ENCODE peak calls at places on chromosome 20, in nine cellular contexts. One of them, this sample, is unnamed.

GRCh38 chr20:36653456-36653855 is 7.5 kb upstream of the SLA2 start:
- DNase-seq in upper lobe of right lung: peak; percentile 37
- DNase-seq in CD8-positive, alpha-beta T cell: no peak
- DNase-seq in ascending aorta: no peak
- DNase-seq in esophagus squamous epithelium: no peak
- DNase-seq in psoas muscle: no peak
- DNase-seq in transverse colon: no peak
- DNase-seq in GM23248: no peak
- DNase-seq in cardiac muscle cell: no peak
- DNase-seq in this sample: no peak

GRCh38 chr20:35360033-35360432 is 51.7 kb downstream of the UQCC1 start:
- DNase-seq in ascending aorta: no peak
- DNase-seq in upper lobe of right lung: no peak
- DNase-seq in psoas muscle: no peak
- DNase-seq in GM23248: peak; percentile 7
- DNase-seq in esophagus squamous epithelium: no peak
- DNase-seq in CD8-positive, alpha-beta T cell: no peak
- DNase-seq in transverse colon: no peak
- DNase-seq in cardiac muscle cell: no peak
- DNase-seq in this sample: no peak

GRCh38 chr20:991850-992249 is 10.3 kb downstream of the RSPO4 start:
- DNase-seq in CD8-positive, alpha-beta T cell: no peak
- DNase-seq in upper lobe of right lung: no peak
- DNase-seq in cardiac muscle cell: no peak
- DNase-seq in psoas muscle: no peak
- DNase-seq in transverse colon: no peak
- DNase-seq in esophagus squamous epithelium: no peak
- DNase-seq in GM23248: no peak
- DNase-seq in ascending aorta: no peak
- DNase-seq in this sample: peak; percentile 63

GRCh38 chr20:24762791-24763350 is 186.2 kb upstream of the CST7 start:
- DNase-seq in CD8-positive, alpha-beta T cell: peak; percentile 29
- DNase-seq in GM23248: no peak
- DNase-seq in ascending aorta: no peak
- DNase-seq in transverse colon: no peak
- DNase-seq in cardiac muscle cell: no peak
- DNase-seq in esophagus squamous epithelium: no peak
- DNase-seq in upper lobe of right lung: no peak
- DNase-seq in psoas muscle: no peak
- DNase-seq in this sample: peak; percentile 21

GRCh38 chr20:51067792-51068191 is 44.9 kb upstream of the KCNG1 start:
- DNase-seq in esophagus squamous epithelium: no peak
- DNase-seq in transverse colon: no peak
- DNase-seq in GM23248: no peak
- DNase-seq in cardiac muscle cell: peak; percentile 45
- DNase-seq in upper lobe of right lung: no peak
- DNase-seq in ascending aorta: no peak
- DNase-seq in CD8-positive, alpha-beta T cell: no peak
- DNase-seq in psoas muscle: no peak
- DNase-seq in this sample: peak; percentile 31

GRCh38 chr20:4026093-4026601 is 10.8 kb upstream of the RNF24 start:
- DNase-seq in CD8-positive, alpha-beta T cell: peak; percentile 32
- DNase-seq in esophagus squamous epithelium: no peak
- DNase-seq in transverse colon: no peak
- DNase-seq in upper lobe of right lung: no peak
- DNase-seq in cardiac muscle cell: peak; percentile 93
- DNase-seq in GM23248: peak; percentile 93
- DNase-seq in ascending aorta: no peak
- DNase-seq in psoas muscle: no peak
- DNase-seq in this sample: peak; percentile 80

GRCh38 chr20:1491281-1491840 is at the start of gene SIRPB2:
- DNase-seq in ascending aorta: peak; percentile 43
- DNase-seq in cardiac muscle cell: peak; percentile 21
- DNase-seq in esophagus squamous epithelium: no peak
- DNase-seq in psoas muscle: peak; percentile 44
- DNase-seq in upper lobe of right lung: peak; percentile 78
- DNase-seq in GM23248: no peak
- DNase-seq in CD8-positive, alpha-beta T cell: no peak
- DNase-seq in transverse colon: peak; percentile 21
- DNase-seq in this sample: no peak

GRCh38 chr20:43379239-43379917 is 78.3 kb upstream of the SRSF6 start:
- DNase-seq in CD8-positive, alpha-beta T cell: no peak
- DNase-seq in esophagus squamous epithelium: no peak
- DNase-seq in GM23248: peak; percentile 98
- DNase-seq in psoas muscle: no peak
- DNase-seq in cardiac muscle cell: peak; percentile 91
- DNase-seq in transverse colon: no peak
- DNase-seq in ascending aorta: no peak
- DNase-seq in upper lobe of right lung: no peak
- DNase-seq in this sample: no peak

GRCh38 chr20:39943336-39943735 is 745.7 kb downstream of the MAFB start:
- DNase-seq in cardiac muscle cell: no peak
- DNase-seq in CD8-positive, alpha-beta T cell: no peak
- DNase-seq in transverse colon: no peak
- DNase-seq in GM23248: no peak
- DNase-seq in esophagus squamous epithelium: no peak
- DNase-seq in ascending aorta: no peak
- DNase-seq in upper lobe of right lung: no peak
- DNase-seq in psoas muscle: no peak
- DNase-seq in this sample: no peak

GRCh38 chr20:31606928-31607639 is 2.0 kb downstream of the ID1 start:
- DNase-seq in CD8-positive, alpha-beta T cell: no peak
- DNase-seq in transverse colon: peak; percentile 55
- DNase-seq in GM23248: peak; percentile 95
- DNase-seq in upper lobe of right lung: peak; percentile 74
- DNase-seq in ascending aorta: no peak
- DNase-seq in psoas muscle: peak; percentile 69
- DNase-seq in cardiac muscle cell: peak; percentile 88
- DNase-seq in esophagus squamous epithelium: no peak
- DNase-seq in this sample: peak; percentile 90

GRCh38 chr20:2462484-2462883 is 8.1 kb downstream of the SNRPB start:
- DNase-seq in ascending aorta: no peak
- DNase-seq in psoas muscle: no peak
- DNase-seq in cardiac muscle cell: no peak
- DNase-seq in transverse colon: no peak
- DNase-seq in upper lobe of right lung: no peak
- DNase-seq in CD8-positive, alpha-beta T cell: no peak
- DNase-seq in GM23248: no peak
- DNase-seq in esophagus squamous epithelium: no peak
- DNase-seq in this sample: peak; percentile 24

GRCh38 chr20:62089393-62089792 is 23.7 kb upstream of the TAF4 start:
- DNase-seq in esophagus squamous epithelium: no peak
- DNase-seq in ascending aorta: no peak
- DNase-seq in CD8-positive, alpha-beta T cell: no peak
- DNase-seq in cardiac muscle cell: no peak
- DNase-seq in GM23248: peak; percentile 7
- DNase-seq in upper lobe of right lung: no peak
- DNase-seq in psoas muscle: no peak
- DNase-seq in transverse colon: no peak
- DNase-seq in this sample: no peak

GRCh38 chr20:417801-418342 is 9.8 kb downstream of the RBCK1 start:
- DNase-seq in transverse colon: no peak
- DNase-seq in upper lobe of right lung: no peak
- DNase-seq in cardiac muscle cell: no peak
- DNase-seq in GM23248: no peak
- DNase-seq in esophagus squamous epithelium: no peak
- DNase-seq in CD8-positive, alpha-beta T cell: no peak
- DNase-seq in ascending aorta: no peak
- DNase-seq in psoas muscle: no peak
- DNase-seq in this sample: no peak

GRCh38 chr20:23370274-23370673 is 8.3 kb downstream of the GZF1 start:
- DNase-seq in cardiac muscle cell: no peak
- DNase-seq in CD8-positive, alpha-beta T cell: no peak
- DNase-seq in transverse colon: no peak
- DNase-seq in ascending aorta: no peak
- DNase-seq in GM23248: no peak
- DNase-seq in upper lobe of right lung: no peak
- DNase-seq in esophagus squamous epithelium: no peak
- DNase-seq in psoas muscle: no peak
- DNase-seq in this sample: no peak

GRCh38 chr20:23369424-23369823 is 7.4 kb downstream of the GZF1 start:
- DNase-seq in transverse colon: no peak
- DNase-seq in ascending aorta: no peak
- DNase-seq in cardiac muscle cell: no peak
- DNase-seq in CD8-positive, alpha-beta T cell: no peak
- DNase-seq in esophagus squamous epithelium: no peak
- DNase-seq in GM23248: no peak
- DNase-seq in psoas muscle: no peak
- DNase-seq in upper lobe of right lung: no peak
- DNase-seq in this sample: no peak

GRCh38 chr20:23366384-23366783 is 4.4 kb downstream of the GZF1 start:
- DNase-seq in esophagus squamous epithelium: no peak
- DNase-seq in upper lobe of right lung: no peak
- DNase-seq in cardiac muscle cell: no peak
- DNase-seq in transverse colon: no peak
- DNase-seq in GM23248: peak; percentile 32
- DNase-seq in ascending aorta: no peak
- DNase-seq in psoas muscle: no peak
- DNase-seq in CD8-positive, alpha-beta T cell: no peak
- DNase-seq in this sample: no peak

GRCh38 chr20:23367770-23368169 is 5.8 kb downstream of the GZF1 start:
- DNase-seq in transverse colon: no peak
- DNase-seq in esophagus squamous epithelium: no peak
- DNase-seq in cardiac muscle cell: no peak
- DNase-seq in GM23248: peak; percentile 55
- DNase-seq in upper lobe of right lung: no peak
- DNase-seq in ascending aorta: no peak
- DNase-seq in CD8-positive, alpha-beta T cell: no peak
- DNase-seq in psoas muscle: no peak
- DNase-seq in this sample: no peak

GRCh38 chr20:23368316-23369110 is 6.5 kb downstream of the GZF1 start:
- DNase-seq in esophagus squamous epithelium: no peak
- DNase-seq in GM23248: peak; percentile 59
- DNase-seq in transverse colon: no peak
- DNase-seq in cardiac muscle cell: peak; percentile 38
- DNase-seq in psoas muscle: no peak
- DNase-seq in ascending aorta: no peak
- DNase-seq in upper lobe of right lung: no peak
- DNase-seq in CD8-positive, alpha-beta T cell: no peak
- DNase-seq in this sample: no peak
- H3K36me3 ChIP-seq in esophagus squamous epithelium: peaks cover 70% of the 10 kb centered on the region
- H3K36me3 ChIP-seq in GM23248: peaks cover 23% of the 10 kb centered on the region
- H3K36me3 ChIP-seq in transverse colon: no peaks in the 10 kb centered on the region
- H3K36me3 ChIP-seq in cardiac muscle cell: peaks cover 42% of the 10 kb centered on the region
- H3K36me3 ChIP-seq in psoas muscle: peaks cover 78% of the 10 kb centered on the region
- H3K36me3 ChIP-seq in ascending aorta: peaks cover 55% of the 10 kb centered on the region
- H3K36me3 ChIP-seq in upper lobe of right lung: peaks cover 77% of the 10 kb centered on the region
- H3K36me3 ChIP-seq in CD8-positive, alpha-beta T cell: peaks cover 34% of the 10 kb centered on the region
- H3K36me3 ChIP-seq in this sample: peaks cover 89% of the 10 kb centered on the region

DNA sequence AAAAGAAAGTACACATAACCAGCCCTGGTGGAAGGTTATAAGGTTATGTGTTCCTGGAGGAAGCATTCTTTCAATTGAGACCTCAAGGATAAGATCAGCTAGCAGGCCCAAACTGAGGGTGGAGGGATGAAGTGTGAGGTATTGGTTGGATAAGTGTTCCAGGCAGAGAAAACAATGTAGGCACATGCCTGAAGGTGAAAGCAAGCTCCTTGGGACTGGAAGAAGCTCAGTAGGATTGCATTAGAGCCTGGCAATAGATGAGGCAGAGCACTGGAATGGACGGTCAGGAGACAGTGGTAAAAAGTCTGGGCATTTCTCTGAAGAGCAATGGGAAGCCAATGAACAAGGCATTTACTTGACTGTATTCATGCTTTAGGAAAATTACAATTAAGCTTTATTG is 89.9 kb upstream of the SHLD1 start:
- DNase-seq in psoas muscle: no peak
- DNase-seq in CD8-positive, alpha-beta T cell: no peak
- DNase-seq in transverse colon: no peak
- DNase-seq in GM23248: peak; percentile 76
- DNase-seq in esophagus squamous epithelium: no peak
- DNase-seq in ascending aorta: no peak
- DNase-seq in cardiac muscle cell: peak; percentile 23
- DNase-seq in upper lobe of right lung: no peak
- DNase-seq in this sample: no peak
- H3K4me1 ChIP-seq in psoas muscle: peaks cover 13% of the 10 kb centered on the region
- H3K4me1 ChIP-seq in CD8-positive, alpha-beta T cell: peaks cover 6% of the 10 kb centered on the region
- H3K4me1 ChIP-seq in transverse colon: peaks cover 20% of the 10 kb centered on the region
- H3K4me1 ChIP-seq in GM23248: peaks cover 34% of the 10 kb centered on the region
- H3K4me1 ChIP-seq in esophagus squamous epithelium: peaks cover 34% of the 10 kb centered on the region
- H3K4me1 ChIP-seq in ascending aorta: no peaks in the 10 kb centered on the region
- H3K4me1 ChIP-seq in cardiac muscle cell: peaks cover 22% of the 10 kb centered on the region
- H3K4me1 ChIP-seq in upper lobe of right lung: peaks cover 42% of the 10 kb centered on the region
- H3K4me1 ChIP-seq in this sample: no peaks in the 10 kb centered on the region

DNA sequence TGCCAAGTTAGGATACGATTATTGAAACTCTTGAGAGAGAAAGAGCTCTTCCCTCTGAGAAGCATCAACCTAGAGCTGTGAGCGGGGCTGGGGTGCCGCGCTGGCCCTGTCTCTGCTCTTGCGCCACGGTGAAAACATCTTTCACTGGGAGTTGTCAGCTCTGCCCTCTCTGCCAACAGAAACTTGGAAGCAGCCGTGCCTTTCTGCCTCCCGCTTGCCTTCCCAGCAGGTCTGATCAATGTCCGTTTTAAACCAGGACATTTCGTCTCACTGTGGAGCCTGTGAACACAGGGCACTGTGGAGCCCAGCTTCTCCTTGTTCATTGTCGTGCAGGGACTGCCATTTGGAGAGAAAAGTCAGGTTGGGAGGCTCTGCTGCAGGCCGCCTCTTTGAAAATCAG is 249.2 kb upstream of the PMEPA1 start:
- DNase-seq in esophagus squamous epithelium: no peak
- DNase-seq in GM23248: peak; percentile 38
- DNase-seq in cardiac muscle cell: no peak
- DNase-seq in psoas muscle: no peak
- DNase-seq in transverse colon: no peak
- DNase-seq in upper lobe of right lung: no peak
- DNase-seq in ascending aorta: no peak
- DNase-seq in CD8-positive, alpha-beta T cell: no peak
- DNase-seq in this sample: no peak
- H3K27ac ChIP-seq in esophagus squamous epithelium: no peak overlapping the region
- H3K27ac ChIP-seq in GM23248: no peak overlapping the region
- H3K27ac ChIP-seq in cardiac muscle cell: no peak overlapping the region
- H3K27ac ChIP-seq in psoas muscle: no peak overlapping the region
- H3K27ac ChIP-seq in transverse colon: peak overlapping the region; percentile 25
- H3K27ac ChIP-seq in upper lobe of right lung: no peak overlapping the region
- H3K27ac ChIP-seq in ascending aorta: no peak overlapping the region
- H3K27ac ChIP-seq in CD8-positive, alpha-beta T cell: no peak overlapping the region
- H3K27ac ChIP-seq in this sample: no peak overlapping the region

DNA sequence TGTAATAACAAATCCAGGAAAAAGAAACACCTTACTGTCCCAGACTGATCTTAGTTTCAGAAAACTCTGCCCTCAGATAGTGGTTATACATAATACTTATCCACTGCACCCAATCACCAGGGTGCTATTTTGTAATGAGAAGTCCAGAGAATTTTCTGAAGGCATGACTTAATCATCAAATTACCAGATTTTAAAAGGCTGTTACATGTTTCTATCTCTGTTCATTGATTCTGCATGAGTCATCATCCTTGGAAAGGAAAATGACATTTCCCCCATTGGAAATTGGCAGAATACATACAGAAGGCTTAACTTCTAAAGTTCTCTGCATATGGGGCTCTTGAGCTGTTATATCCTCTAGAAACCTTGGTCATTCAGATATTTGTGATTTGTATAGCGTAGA is 587.9 kb upstream of the FLRT3 start:
- DNase-seq in transverse colon: no peak
- DNase-seq in esophagus squamous epithelium: no peak
- DNase-seq in cardiac muscle cell: no peak
- DNase-seq in upper lobe of right lung: no peak
- DNase-seq in ascending aorta: no peak
- DNase-seq in CD8-positive, alpha-beta T cell: no peak
- DNase-seq in psoas muscle: no peak
- DNase-seq in GM23248: peak; percentile 46
- DNase-seq in this sample: no peak
- H3K36me3 ChIP-seq in transverse colon: no peaks in the 10 kb centered on the region
- H3K36me3 ChIP-seq in esophagus squamous epithelium: no peaks in the 10 kb centered on the region
- H3K36me3 ChIP-seq in cardiac muscle cell: no peaks in the 10 kb centered on the region
- H3K36me3 ChIP-seq in upper lobe of right lung: no peaks in the 10 kb centered on the region
- H3K36me3 ChIP-seq in ascending aorta: no peaks in the 10 kb centered on the region
- H3K36me3 ChIP-seq in CD8-positive, alpha-beta T cell: no peaks in the 10 kb centered on the region
- H3K36me3 ChIP-seq in psoas muscle: no peaks in the 10 kb centered on the region
- H3K36me3 ChIP-seq in GM23248: no peaks in the 10 kb centered on the region
- H3K36me3 ChIP-seq in this sample: no peaks in the 10 kb centered on the region

GRCh38 chr20:19826179-19826914 is 68.3 kb downstream of the RIN2 start:
- DNase-seq in cardiac muscle cell: no peak
- DNase-seq in GM23248: no peak
- DNase-seq in ascending aorta: no peak
- DNase-seq in CD8-positive, alpha-beta T cell: no peak
- DNase-seq in transverse colon: no peak
- DNase-seq in upper lobe of right lung: no peak
- DNase-seq in psoas muscle: no peak
- DNase-seq in esophagus squamous epithelium: no peak
- DNase-seq in this sample: no peak
- H3K4me1 ChIP-seq in cardiac muscle cell: peaks cover 21% of the 10 kb centered on the region
- H3K4me1 ChIP-seq in GM23248: no peaks in the 10 kb centered on the region
- H3K4me1 ChIP-seq in ascending aorta: no peaks in the 10 kb centered on the region
- H3K4me1 ChIP-seq in CD8-positive, alpha-beta T cell: peaks cover 4% of the 10 kb centered on the region
- H3K4me1 ChIP-seq in transverse colon: peaks cover 9% of the 10 kb centered on the region
- H3K4me1 ChIP-seq in upper lobe of right lung: peaks cover 5% of the 10 kb centered on the region
- H3K4me1 ChIP-seq in psoas muscle: peaks cover 22% of the 10 kb centered on the region
- H3K4me1 ChIP-seq in esophagus squamous epithelium: no peaks in the 10 kb centered on the region
- H3K4me1 ChIP-seq in this sample: no peaks in the 10 kb centered on the region